ENCODE peak calls at places on chromosomes 16 and 17, in six cellular contexts. One of them, this sample, is unnamed.

GRCh38 chr17:7413346-7413985 is 5.8 kb downstream of the NLGN2 start:
- DNase-seq in tibial nerve: no peak
- DNase-seq in uterus: no peak
- DNase-seq in stomach: no peak
- DNase-seq in hepatocyte: no peak
- DNase-seq in pancreas: no peak
- DNase-seq in this sample: no peak

GRCh38 chr16:72468582-72468981 is 296.6 kb upstream of the PMFBP1 start:
- DNase-seq in tibial nerve: no peak
- DNase-seq in uterus: no peak
- DNase-seq in stomach: no peak
- DNase-seq in hepatocyte: no peak
- DNase-seq in pancreas: no peak
- DNase-seq in this sample: no peak

GRCh38 chr17:27532269-27533067 is 76.2 kb downstream of the KSR1 start:
- DNase-seq in tibial nerve: peak; percentile 27
- DNase-seq in uterus: no peak
- DNase-seq in stomach: peak; percentile 45
- DNase-seq in hepatocyte: peak; percentile 78
- DNase-seq in pancreas: peak; percentile 86
- DNase-seq in this sample: no peak

GRCh38 chr16:53707671-53708070 is 3.7 kb downstream of the FTO start:
- DNase-seq in tibial nerve: no peak
- DNase-seq in uterus: no peak
- DNase-seq in stomach: no peak
- DNase-seq in hepatocyte: no peak
- DNase-seq in pancreas: no peak
- DNase-seq in this sample: no peak

GRCh38 chr16:59950431-59950830 is 1216.3 kb upstream of the GOT2 start:
- DNase-seq in tibial nerve: no peak
- DNase-seq in uterus: no peak
- DNase-seq in stomach: no peak
- DNase-seq in hepatocyte: no peak
- DNase-seq in pancreas: no peak
- DNase-seq in this sample: no peak

GRCh38 chr16:2675714-2676113 is 6.6 kb upstream of the KCTD5 start:
- DNase-seq in tibial nerve: no peak
- DNase-seq in uterus: no peak
- DNase-seq in stomach: no peak
- DNase-seq in hepatocyte: no peak
- DNase-seq in pancreas: no peak
- DNase-seq in this sample: no peak

GRCh38 chr17:42286411-42287295 is 1.6 kb upstream of the STAT5A start:
- DNase-seq in tibial nerve: peak; percentile 50
- DNase-seq in uterus: peak; percentile 41
- DNase-seq in stomach: peak; percentile 24
- DNase-seq in hepatocyte: no peak
- DNase-seq in pancreas: no peak
- DNase-seq in this sample: no peak

GRCh38 chr17:2688351-2689342 is 22.9 kb downstream of the CLUH start:
- DNase-seq in tibial nerve: no peak
- DNase-seq in uterus: no peak
- DNase-seq in stomach: no peak
- DNase-seq in hepatocyte: peak; percentile 34
- DNase-seq in pancreas: peak; percentile 72
- DNase-seq in this sample: no peak

GRCh38 chr17:2067559-2067958 is 12.7 kb downstream of the HIC1 start:
- DNase-seq in tibial nerve: no peak
- DNase-seq in uterus: peak; percentile 53
- DNase-seq in stomach: no peak
- DNase-seq in hepatocyte: no peak
- DNase-seq in pancreas: no peak
- DNase-seq in this sample: no peak

GRCh38 chr17:3916013-3916696 is at the start of gene P2RX1:
- DNase-seq in tibial nerve: no peak
- DNase-seq in uterus: no peak
- DNase-seq in stomach: peak; percentile 60
- DNase-seq in hepatocyte: no peak
- DNase-seq in pancreas: peak; percentile 62
- DNase-seq in this sample: no peak

GRCh38 chr17:77465358-77466041 is 324.7 kb downstream of the SEC14L1 start:
- DNase-seq in tibial nerve: peak; percentile 45
- DNase-seq in uterus: no peak
- DNase-seq in stomach: peak; percentile 62
- DNase-seq in hepatocyte: peak; percentile 58
- DNase-seq in pancreas: no peak
- DNase-seq in this sample: peak; percentile 73

GRCh38 chr16:84785843-84786538 is 33.8 kb upstream of the CRISPLD2 start:
- DNase-seq in tibial nerve: no peak
- DNase-seq in uterus: no peak
- DNase-seq in stomach: peak; percentile 91
- DNase-seq in hepatocyte: peak; percentile 73
- DNase-seq in pancreas: peak; percentile 89
- DNase-seq in this sample: no peak

GRCh38 chr17:77834170-77835115 is 124.1 kb upstream of the TNRC6C start:
- DNase-seq in tibial nerve: no peak
- DNase-seq in uterus: peak; percentile 72
- DNase-seq in stomach: peak; percentile 66
- DNase-seq in hepatocyte: peak; percentile 92
- DNase-seq in pancreas: no peak
- DNase-seq in this sample: no peak

GRCh38 chr16:52912565-52913173 is 140.0 kb downstream of the CHD9NB start:
- DNase-seq in tibial nerve: peak; percentile 66
- DNase-seq in uterus: peak; percentile 24
- DNase-seq in stomach: peak; percentile 85
- DNase-seq in hepatocyte: peak; percentile 79
- DNase-seq in pancreas: peak; percentile 80
- DNase-seq in this sample: no peak

GRCh38 chr16:1543085-1543896 is 9.8 kb downstream of the TMEM204 start:
- DNase-seq in tibial nerve: peak; percentile 38
- DNase-seq in uterus: peak; percentile 73
- DNase-seq in stomach: peak; percentile 32
- DNase-seq in hepatocyte: no peak
- DNase-seq in pancreas: no peak
- DNase-seq in this sample: no peak

GRCh38 chr17:21089145-21089544 is 37.6 kb upstream of the DHRS7B start:
- DNase-seq in tibial nerve: no peak
- DNase-seq in uterus: no peak
- DNase-seq in stomach: no peak
- DNase-seq in hepatocyte: no peak
- DNase-seq in pancreas: no peak
- DNase-seq in this sample: no peak

GRCh38 chr16:51237861-51238378 is 86.8 kb upstream of the SALL1 start:
- DNase-seq in tibial nerve: no peak
- DNase-seq in uterus: no peak
- DNase-seq in stomach: no peak
- DNase-seq in hepatocyte: no peak
- DNase-seq in pancreas: no peak
- DNase-seq in this sample: no peak

GRCh38 chr17:34990921-34991365 is 10.6 kb downstream of the LIG3 start:
- DNase-seq in tibial nerve: no peak
- DNase-seq in uterus: peak; percentile 34
- DNase-seq in stomach: peak; percentile 90
- DNase-seq in hepatocyte: peak; percentile 56
- DNase-seq in pancreas: no peak
- DNase-seq in this sample: no peak

GRCh38 chr16:66728117-66728787 is 23.2 kb downstream of the DYNC1LI2 start:
- DNase-seq in tibial nerve: no peak
- DNase-seq in uterus: peak; percentile 27
- DNase-seq in stomach: peak; percentile 37
- DNase-seq in hepatocyte: peak; percentile 78
- DNase-seq in pancreas: no peak
- DNase-seq in this sample: no peak

GRCh38 chr17:78818932-78819331 is 21.7 kb downstream of the USP36 start:
- DNase-seq in tibial nerve: no peak
- DNase-seq in uterus: no peak
- DNase-seq in stomach: peak; percentile 33
- DNase-seq in hepatocyte: no peak
- DNase-seq in pancreas: peak; percentile 1
- DNase-seq in this sample: no peak

GRCh38 chr17:79023180-79023705 is 726 bp upstream of the C1QTNF1 start:
- DNase-seq in tibial nerve: no peak
- DNase-seq in uterus: peak; percentile 7
- DNase-seq in stomach: no peak
- DNase-seq in hepatocyte: no peak
- DNase-seq in pancreas: no peak
- DNase-seq in this sample: no peak

GRCh38 chr17:75875940-75876189 is 2.5 kb downstream of the TRIM47 start:
- DNase-seq in tibial nerve: no peak
- DNase-seq in uterus: no peak
- DNase-seq in stomach: no peak
- DNase-seq in hepatocyte: no peak
- DNase-seq in pancreas: peak; percentile 89
- DNase-seq in this sample: no peak

GRCh38 chr17:2749058-2749783 is at the start of gene CCDC92B:
- DNase-seq in tibial nerve: no peak
- DNase-seq in uterus: no peak
- DNase-seq in stomach: no peak
- DNase-seq in hepatocyte: no peak
- DNase-seq in pancreas: peak; percentile 69
- DNase-seq in this sample: no peak

GRCh38 chr16:75045424-75045823 is 46.6 kb downstream of the ZNRF1 start:
- DNase-seq in tibial nerve: no peak
- DNase-seq in uterus: no peak
- DNase-seq in stomach: no peak
- DNase-seq in hepatocyte: no peak
- DNase-seq in pancreas: no peak
- DNase-seq in this sample: no peak

GRCh38 chr16:75044800-75045361 is 46.1 kb downstream of the ZNRF1 start:
- DNase-seq in tibial nerve: peak; percentile 48
- DNase-seq in uterus: peak; percentile 54
- DNase-seq in stomach: no peak
- DNase-seq in hepatocyte: no peak
- DNase-seq in pancreas: no peak
- DNase-seq in this sample: no peak

GRCh38 chr16:75048546-75048945 is 49.7 kb downstream of the ZNRF1 start:
- DNase-seq in tibial nerve: no peak
- DNase-seq in uterus: no peak
- DNase-seq in stomach: no peak
- DNase-seq in hepatocyte: no peak
- DNase-seq in pancreas: no peak
- DNase-seq in this sample: no peak

GRCh38 chr16:75052481-75053211 is 53.8 kb downstream of the ZNRF1 start:
- DNase-seq in tibial nerve: no peak
- DNase-seq in uterus: no peak
- DNase-seq in stomach: no peak
- DNase-seq in hepatocyte: no peak
- DNase-seq in pancreas: no peak
- DNase-seq in this sample: no peak

GRCh38 chr16:75048051-75048450 is 49.2 kb downstream of the ZNRF1 start:
- DNase-seq in tibial nerve: no peak
- DNase-seq in uterus: no peak
- DNase-seq in stomach: no peak
- DNase-seq in hepatocyte: no peak
- DNase-seq in pancreas: no peak
- DNase-seq in this sample: no peak
- H3K4me1 ChIP-seq in tibial nerve: no peaks in the 10 kb centered on the region
- H3K4me1 ChIP-seq in uterus: peaks cover 6% of the 10 kb centered on the region
- H3K4me1 ChIP-seq in stomach: peaks cover 74% of the 10 kb centered on the region
- H3K4me1 ChIP-seq in hepatocyte: no peaks in the 10 kb centered on the region
- H3K4me1 ChIP-seq in pancreas: peaks cover 4% of the 10 kb centered on the region
- H3K4me1 ChIP-seq in this sample: peaks cover 8% of the 10 kb centered on the region

GRCh38 chr17:68600123-68600880 is 865 bp downstream of the FAM20A start:
- DNase-seq in tibial nerve: no peak
- DNase-seq in uterus: peak; percentile 68
- DNase-seq in stomach: peak; percentile 72
- DNase-seq in hepatocyte: peak; percentile 77
- DNase-seq in pancreas: peak; percentile 82
- DNase-seq in this sample: no peak
- TF ChIP-seq CTCF in tibial nerve: no peak
- TF ChIP-seq CTCF in uterus: peak; percentile 63
- TF ChIP-seq CTCF in stomach: no peak
- TF ChIP-seq CTCF in hepatocyte: peak; percentile 50
- TF ChIP-seq CTCF in pancreas: no peak
- TF ChIP-seq CTCF in this sample: peak; percentile 54

GRCh38 chr17:17412331-17412730 is 64.5 kb upstream of the MED9 start:
- DNase-seq in tibial nerve: no peak
- DNase-seq in uterus: no peak
- DNase-seq in stomach: no peak
- DNase-seq in hepatocyte: no peak
- DNase-seq in pancreas: no peak
- DNase-seq in this sample: no peak
- H3K4me1 ChIP-seq in tibial nerve: no peaks in the 10 kb centered on the region
- H3K4me1 ChIP-seq in uterus: no peaks in the 10 kb centered on the region
- H3K4me1 ChIP-seq in stomach: peaks cover 13% of the 10 kb centered on the region
- H3K4me1 ChIP-seq in hepatocyte: peaks cover 14% of the 10 kb centered on the region
- H3K4me1 ChIP-seq in pancreas: peaks cover 6% of the 10 kb centered on the region
- H3K4me1 ChIP-seq in this sample: peaks cover 11% of the 10 kb centered on the region

GRCh38 chr17:58005031-58005727 is 1.9 kb downstream of the SRSF1 start:
- DNase-seq in tibial nerve: no peak
- DNase-seq in uterus: no peak
- DNase-seq in stomach: no peak
- DNase-seq in hepatocyte: no peak
- DNase-seq in pancreas: no peak
- DNase-seq in this sample: no peak
- TF ChIP-seq CTCF in tibial nerve: no peak
- TF ChIP-seq CTCF in uterus: no peak
- TF ChIP-seq CTCF in stomach: no peak
- TF ChIP-seq CTCF in hepatocyte: no peak
- TF ChIP-seq CTCF in pancreas: no peak
- TF ChIP-seq CTCF in this sample: no peak

GRCh38 chr16:70691223-70692129 is 5.6 kb upstream of the MTSS2 start:
- DNase-seq in tibial nerve: peak; percentile 74
- DNase-seq in uterus: peak; percentile 90
- DNase-seq in stomach: peak; percentile 52
- DNase-seq in hepatocyte: peak; percentile 94
- DNase-seq in pancreas: peak; percentile 82
- DNase-seq in this sample: no peak
- H3K4me1 ChIP-seq in tibial nerve: peaks cover 9% of the 10 kb centered on the region
- H3K4me1 ChIP-seq in uterus: peaks cover 80% of the 10 kb centered on the region
- H3K4me1 ChIP-seq in stomach: peaks cover 100% of the 10 kb centered on the region
- H3K4me1 ChIP-seq in hepatocyte: peaks cover 76% of the 10 kb centered on the region
- H3K4me1 ChIP-seq in pancreas: no peaks in the 10 kb centered on the region
- H3K4me1 ChIP-seq in this sample: peaks cover 81% of the 10 kb centered on the region

GRCh38 chr16:48113471-48113870 is 42.3 kb downstream of the ABCC12 start:
- DNase-seq in tibial nerve: no peak
- DNase-seq in uterus: no peak
- DNase-seq in stomach: no peak
- DNase-seq in hepatocyte: peak; percentile 23
- DNase-seq in pancreas: no peak
- DNase-seq in this sample: no peak
- TF ChIP-seq CTCF in tibial nerve: no peak
- TF ChIP-seq CTCF in uterus: no peak
- TF ChIP-seq CTCF in stomach: no peak
- TF ChIP-seq CTCF in hepatocyte: peak; percentile 31
- TF ChIP-seq CTCF in pancreas: no peak
- TF ChIP-seq CTCF in this sample: no peak

This sample was measured in esophagus squamous epithelium.